ENCODE peak calls at places on chromosomes 6 and 20, in ten cellular contexts. One of them, this sample, is unnamed.

GRCh38 chr6:24494726-24495515 is at the start of gene ALDH5A1:
- DNase-seq in fibroblast of lung: peak
- DNase-seq in glutamatergic neuron: peak
- DNase-seq in activated CD4-positive, alpha-beta T cell treated with anti-CD3 and anti-CD28 coated beads, Interleukin-2, amount 10 ng/mL, durations not matched to agents 7 days and 5 days: peak
- DNase-seq in mucosa of gallbladder: peak
- DNase-seq in Right ventricle myocardium superior: peak
- DNase-seq in activated CD8-positive, alpha-beta memory T cell treated with anti-CD3 and anti-CD28 coated beads for 1 hour: peak
- DNase-seq in psoas muscle: peak
- DNase-seq in NCI-H345: peak
- DNase-seq in HT-29: peak
- DNase-seq in this sample: peak

GRCh38 chr20:16612708-16613107 is 39.5 kb upstream of the KIF16B start:
- DNase-seq in fibroblast of lung: peak
- DNase-seq in glutamatergic neuron: no peak
- DNase-seq in activated CD4-positive, alpha-beta T cell treated with anti-CD3 and anti-CD28 coated beads, Interleukin-2, amount 10 ng/mL, durations not matched to agents 7 days and 5 days: no peak
- DNase-seq in mucosa of gallbladder: no peak
- DNase-seq in Right ventricle myocardium superior: no peak
- DNase-seq in activated CD8-positive, alpha-beta memory T cell treated with anti-CD3 and anti-CD28 coated beads for 1 hour: no peak
- DNase-seq in psoas muscle: no peak
- DNase-seq in NCI-H345: no peak
- DNase-seq in HT-29: no peak
- DNase-seq in this sample: no peak

GRCh38 chr6:97322811-97323210 is 39.8 kb upstream of the MMS22L start:
- DNase-seq in fibroblast of lung: no peak
- DNase-seq in glutamatergic neuron: no peak
- DNase-seq in activated CD4-positive, alpha-beta T cell treated with anti-CD3 and anti-CD28 coated beads, Interleukin-2, amount 10 ng/mL, durations not matched to agents 7 days and 5 days: no peak
- DNase-seq in mucosa of gallbladder: no peak
- DNase-seq in Right ventricle myocardium superior: no peak
- DNase-seq in activated CD8-positive, alpha-beta memory T cell treated with anti-CD3 and anti-CD28 coated beads for 1 hour: no peak
- DNase-seq in psoas muscle: no peak
- DNase-seq in NCI-H345: no peak
- DNase-seq in HT-29: no peak
- DNase-seq in this sample: no peak

GRCh38 chr6:44316481-44316880 is 3.3 kb upstream of the AARS2 start:
- DNase-seq in fibroblast of lung: no peak
- DNase-seq in glutamatergic neuron: no peak
- DNase-seq in activated CD4-positive, alpha-beta T cell treated with anti-CD3 and anti-CD28 coated beads, Interleukin-2, amount 10 ng/mL, durations not matched to agents 7 days and 5 days: no peak
- DNase-seq in mucosa of gallbladder: no peak
- DNase-seq in Right ventricle myocardium superior: no peak
- DNase-seq in activated CD8-positive, alpha-beta memory T cell treated with anti-CD3 and anti-CD28 coated beads for 1 hour: no peak
- DNase-seq in psoas muscle: no peak
- DNase-seq in NCI-H345: no peak
- DNase-seq in HT-29: no peak
- DNase-seq in this sample: no peak

GRCh38 chr6:91822581-91822980 is 1235.7 kb upstream of the MAP3K7 start:
- DNase-seq in fibroblast of lung: peak
- DNase-seq in glutamatergic neuron: no peak
- DNase-seq in activated CD4-positive, alpha-beta T cell treated with anti-CD3 and anti-CD28 coated beads, Interleukin-2, amount 10 ng/mL, durations not matched to agents 7 days and 5 days: no peak
- DNase-seq in mucosa of gallbladder: no peak
- DNase-seq in Right ventricle myocardium superior: no peak
- DNase-seq in activated CD8-positive, alpha-beta memory T cell treated with anti-CD3 and anti-CD28 coated beads for 1 hour: no peak
- DNase-seq in psoas muscle: no peak
- DNase-seq in NCI-H345: no peak
- DNase-seq in HT-29: no peak
- DNase-seq in this sample: no peak

GRCh38 chr6:3001146-3001772 is 1.6 kb downstream of the NQO2 start:
- DNase-seq in fibroblast of lung: no peak
- DNase-seq in glutamatergic neuron: no peak
- DNase-seq in activated CD4-positive, alpha-beta T cell treated with anti-CD3 and anti-CD28 coated beads, Interleukin-2, amount 10 ng/mL, durations not matched to agents 7 days and 5 days: no peak
- DNase-seq in mucosa of gallbladder: no peak
- DNase-seq in Right ventricle myocardium superior: no peak
- DNase-seq in activated CD8-positive, alpha-beta memory T cell treated with anti-CD3 and anti-CD28 coated beads for 1 hour: no peak
- DNase-seq in psoas muscle: no peak
- DNase-seq in NCI-H345: no peak
- DNase-seq in HT-29: no peak
- DNase-seq in this sample: no peak

GRCh38 chr6:399785-400517 is 8.4 kb downstream of the IRF4 start:
- DNase-seq in fibroblast of lung: no peak
- DNase-seq in glutamatergic neuron: no peak
- DNase-seq in activated CD4-positive, alpha-beta T cell treated with anti-CD3 and anti-CD28 coated beads, Interleukin-2, amount 10 ng/mL, durations not matched to agents 7 days and 5 days: peak
- DNase-seq in mucosa of gallbladder: no peak
- DNase-seq in Right ventricle myocardium superior: no peak
- DNase-seq in activated CD8-positive, alpha-beta memory T cell treated with anti-CD3 and anti-CD28 coated beads for 1 hour: no peak
- DNase-seq in psoas muscle: no peak
- DNase-seq in NCI-H345: no peak
- DNase-seq in HT-29: no peak
- DNase-seq in this sample: no peak

GRCh38 chr6:10659697-10660348 is 34.6 kb downstream of the C6orf52 start:
- DNase-seq in fibroblast of lung: no peak
- DNase-seq in glutamatergic neuron: peak
- DNase-seq in activated CD4-positive, alpha-beta T cell treated with anti-CD3 and anti-CD28 coated beads, Interleukin-2, amount 10 ng/mL, durations not matched to agents 7 days and 5 days: no peak
- DNase-seq in mucosa of gallbladder: no peak
- DNase-seq in Right ventricle myocardium superior: no peak
- DNase-seq in activated CD8-positive, alpha-beta memory T cell treated with anti-CD3 and anti-CD28 coated beads for 1 hour: no peak
- DNase-seq in psoas muscle: no peak
- DNase-seq in NCI-H345: peak
- DNase-seq in HT-29: no peak
- DNase-seq in this sample: no peak

GRCh38 chr6:33547499-33547898 is 32.6 kb downstream of the BAK1 start:
- DNase-seq in fibroblast of lung: no peak
- DNase-seq in glutamatergic neuron: no peak
- DNase-seq in activated CD4-positive, alpha-beta T cell treated with anti-CD3 and anti-CD28 coated beads, Interleukin-2, amount 10 ng/mL, durations not matched to agents 7 days and 5 days: no peak
- DNase-seq in mucosa of gallbladder: no peak
- DNase-seq in Right ventricle myocardium superior: no peak
- DNase-seq in activated CD8-positive, alpha-beta memory T cell treated with anti-CD3 and anti-CD28 coated beads for 1 hour: no peak
- DNase-seq in psoas muscle: no peak
- DNase-seq in NCI-H345: no peak
- DNase-seq in HT-29: no peak
- DNase-seq in this sample: no peak

GRCh38 chr6:65004283-65004682 is 702.7 kb downstream of the EYS start:
- DNase-seq in fibroblast of lung: no peak
- DNase-seq in glutamatergic neuron: no peak
- DNase-seq in activated CD4-positive, alpha-beta T cell treated with anti-CD3 and anti-CD28 coated beads, Interleukin-2, amount 10 ng/mL, durations not matched to agents 7 days and 5 days: no peak
- DNase-seq in mucosa of gallbladder: no peak
- DNase-seq in Right ventricle myocardium superior: no peak
- DNase-seq in activated CD8-positive, alpha-beta memory T cell treated with anti-CD3 and anti-CD28 coated beads for 1 hour: no peak
- DNase-seq in psoas muscle: no peak
- DNase-seq in NCI-H345: no peak
- DNase-seq in HT-29: no peak
- DNase-seq in this sample: no peak

GRCh38 chr6:116564921-116565872 is 6.1 kb upstream of the RWDD1 start:
- DNase-seq in fibroblast of lung: no peak
- DNase-seq in glutamatergic neuron: no peak
- DNase-seq in activated CD4-positive, alpha-beta T cell treated with anti-CD3 and anti-CD28 coated beads, Interleukin-2, amount 10 ng/mL, durations not matched to agents 7 days and 5 days: no peak
- DNase-seq in mucosa of gallbladder: peak
- DNase-seq in Right ventricle myocardium superior: peak
- DNase-seq in activated CD8-positive, alpha-beta memory T cell treated with anti-CD3 and anti-CD28 coated beads for 1 hour: no peak
- DNase-seq in psoas muscle: peak
- DNase-seq in NCI-H345: no peak
- DNase-seq in HT-29: no peak
- DNase-seq in this sample: no peak

GRCh38 chr6:74657033-74657432 is 548.8 kb downstream of the COL12A1 start:
- DNase-seq in fibroblast of lung: no peak
- DNase-seq in glutamatergic neuron: no peak
- DNase-seq in activated CD4-positive, alpha-beta T cell treated with anti-CD3 and anti-CD28 coated beads, Interleukin-2, amount 10 ng/mL, durations not matched to agents 7 days and 5 days: no peak
- DNase-seq in mucosa of gallbladder: no peak
- DNase-seq in Right ventricle myocardium superior: no peak
- DNase-seq in activated CD8-positive, alpha-beta memory T cell treated with anti-CD3 and anti-CD28 coated beads for 1 hour: no peak
- DNase-seq in psoas muscle: no peak
- DNase-seq in NCI-H345: no peak
- DNase-seq in HT-29: no peak
- DNase-seq in this sample: no peak

GRCh38 chr6:41636803-41637178 is 1.5 kb upstream of the MDFI start:
- DNase-seq in fibroblast of lung: no peak
- DNase-seq in glutamatergic neuron: no peak
- DNase-seq in activated CD4-positive, alpha-beta T cell treated with anti-CD3 and anti-CD28 coated beads, Interleukin-2, amount 10 ng/mL, durations not matched to agents 7 days and 5 days: no peak
- DNase-seq in mucosa of gallbladder: peak
- DNase-seq in Right ventricle myocardium superior: no peak
- DNase-seq in activated CD8-positive, alpha-beta memory T cell treated with anti-CD3 and anti-CD28 coated beads for 1 hour: no peak
- DNase-seq in psoas muscle: no peak
- DNase-seq in NCI-H345: no peak
- DNase-seq in HT-29: peak
- DNase-seq in this sample: no peak

GRCh38 chr6:158328446-158328845 is 16.2 kb downstream of the TULP4 start:
- DNase-seq in fibroblast of lung: no peak
- DNase-seq in glutamatergic neuron: no peak
- DNase-seq in activated CD4-positive, alpha-beta T cell treated with anti-CD3 and anti-CD28 coated beads, Interleukin-2, amount 10 ng/mL, durations not matched to agents 7 days and 5 days: no peak
- DNase-seq in mucosa of gallbladder: no peak
- DNase-seq in Right ventricle myocardium superior: no peak
- DNase-seq in activated CD8-positive, alpha-beta memory T cell treated with anti-CD3 and anti-CD28 coated beads for 1 hour: no peak
- DNase-seq in psoas muscle: no peak
- DNase-seq in NCI-H345: peak
- DNase-seq in HT-29: no peak
- DNase-seq in this sample: no peak

GRCh38 chr6:3363296-3364025 is 93.4 kb downstream of the SLC22A23 start:
- DNase-seq in fibroblast of lung: no peak
- DNase-seq in glutamatergic neuron: no peak
- DNase-seq in activated CD4-positive, alpha-beta T cell treated with anti-CD3 and anti-CD28 coated beads, Interleukin-2, amount 10 ng/mL, durations not matched to agents 7 days and 5 days: no peak
- DNase-seq in mucosa of gallbladder: peak
- DNase-seq in Right ventricle myocardium superior: no peak
- DNase-seq in activated CD8-positive, alpha-beta memory T cell treated with anti-CD3 and anti-CD28 coated beads for 1 hour: no peak
- DNase-seq in psoas muscle: no peak
- DNase-seq in NCI-H345: peak
- DNase-seq in HT-29: peak
- DNase-seq in this sample: no peak

GRCh38 chr6:125571207-125571740 is 178.2 kb upstream of the HEY2 start:
- DNase-seq in fibroblast of lung: no peak
- DNase-seq in glutamatergic neuron: no peak
- DNase-seq in activated CD4-positive, alpha-beta T cell treated with anti-CD3 and anti-CD28 coated beads, Interleukin-2, amount 10 ng/mL, durations not matched to agents 7 days and 5 days: no peak
- DNase-seq in mucosa of gallbladder: no peak
- DNase-seq in Right ventricle myocardium superior: no peak
- DNase-seq in activated CD8-positive, alpha-beta memory T cell treated with anti-CD3 and anti-CD28 coated beads for 1 hour: no peak
- DNase-seq in psoas muscle: no peak
- DNase-seq in NCI-H345: no peak
- DNase-seq in HT-29: no peak
- DNase-seq in this sample: no peak

GRCh38 chr20:1881240-1881835 is 13.9 kb upstream of the SIRPA start:
- DNase-seq in fibroblast of lung: no peak
- DNase-seq in glutamatergic neuron: no peak
- DNase-seq in activated CD4-positive, alpha-beta T cell treated with anti-CD3 and anti-CD28 coated beads, Interleukin-2, amount 10 ng/mL, durations not matched to agents 7 days and 5 days: no peak
- DNase-seq in mucosa of gallbladder: no peak
- DNase-seq in Right ventricle myocardium superior: peak
- DNase-seq in activated CD8-positive, alpha-beta memory T cell treated with anti-CD3 and anti-CD28 coated beads for 1 hour: no peak
- DNase-seq in psoas muscle: no peak
- DNase-seq in NCI-H345: no peak
- DNase-seq in HT-29: no peak
- DNase-seq in this sample: no peak

GRCh38 chr20:34922654-34923381 is 32.8 kb downstream of the GSS start:
- DNase-seq in fibroblast of lung: peak
- DNase-seq in glutamatergic neuron: no peak
- DNase-seq in activated CD4-positive, alpha-beta T cell treated with anti-CD3 and anti-CD28 coated beads, Interleukin-2, amount 10 ng/mL, durations not matched to agents 7 days and 5 days: no peak
- DNase-seq in mucosa of gallbladder: peak
- DNase-seq in Right ventricle myocardium superior: no peak
- DNase-seq in activated CD8-positive, alpha-beta memory T cell treated with anti-CD3 and anti-CD28 coated beads for 1 hour: no peak
- DNase-seq in psoas muscle: no peak
- DNase-seq in NCI-H345: no peak
- DNase-seq in HT-29: peak
- DNase-seq in this sample: no peak

GRCh38 chr6:140041056-140041455 is 666.6 kb upstream of the CITED2 start:
- DNase-seq in fibroblast of lung: no peak
- DNase-seq in glutamatergic neuron: no peak
- DNase-seq in activated CD4-positive, alpha-beta T cell treated with anti-CD3 and anti-CD28 coated beads, Interleukin-2, amount 10 ng/mL, durations not matched to agents 7 days and 5 days: no peak
- DNase-seq in mucosa of gallbladder: no peak
- DNase-seq in Right ventricle myocardium superior: no peak
- DNase-seq in activated CD8-positive, alpha-beta memory T cell treated with anti-CD3 and anti-CD28 coated beads for 1 hour: no peak
- DNase-seq in psoas muscle: no peak
- DNase-seq in NCI-H345: no peak
- DNase-seq in HT-29: no peak
- DNase-seq in this sample: no peak

GRCh38 chr6:10852281-10852965 is 14.1 kb upstream of the MAK start:
- DNase-seq in fibroblast of lung: peak
- DNase-seq in glutamatergic neuron: no peak
- DNase-seq in activated CD4-positive, alpha-beta T cell treated with anti-CD3 and anti-CD28 coated beads, Interleukin-2, amount 10 ng/mL, durations not matched to agents 7 days and 5 days: no peak
- DNase-seq in mucosa of gallbladder: no peak
- DNase-seq in Right ventricle myocardium superior: no peak
- DNase-seq in activated CD8-positive, alpha-beta memory T cell treated with anti-CD3 and anti-CD28 coated beads for 1 hour: no peak
- DNase-seq in psoas muscle: no peak
- DNase-seq in NCI-H345: no peak
- DNase-seq in HT-29: no peak
- DNase-seq in this sample: no peak

This sample was measured in naive thymus-derived CD8-positive, alpha-beta T cell.